ENCODE peak calls at places on chromosomes 6 and 20, in ten cellular contexts. One of them, this sample, is unnamed.

GRCh38 chr6:101013612-101014195 is 132.6 kb upstream of the ASCC3 start:
- DNase-seq in heart left ventricle: no peak
- DNase-seq in transverse colon: no peak
- DNase-seq in ascending aorta: no peak
- DNase-seq in endodermal cell: no peak
- DNase-seq in HepG2: no peak
- DNase-seq in PC-9: no peak
- DNase-seq in thyroid gland: no peak
- DNase-seq in CD8-positive, alpha-beta T cell: no peak
- DNase-seq in Peyer's patch: no peak
- DNase-seq in this sample: no peak

GRCh38 chr6:82006027-82006738 is 241.4 kb downstream of the IBTK start:
- DNase-seq in PC-9: no peak
- DNase-seq in transverse colon: peak; percentile 9
- DNase-seq in thyroid gland: peak; percentile 16
- DNase-seq in CD8-positive, alpha-beta T cell: no peak
- DNase-seq in ascending aorta: no peak
- DNase-seq in endodermal cell: peak; percentile 61
- DNase-seq in Peyer's patch: no peak
- DNase-seq in HepG2: peak; percentile 57
- DNase-seq in heart left ventricle: no peak
- DNase-seq in this sample: no peak

GRCh38 chr6:90362273-90362672 is 65.6 kb upstream of the BACH2 start:
- DNase-seq in Peyer's patch: no peak
- DNase-seq in ascending aorta: no peak
- DNase-seq in thyroid gland: no peak
- DNase-seq in transverse colon: no peak
- DNase-seq in PC-9: no peak
- DNase-seq in CD8-positive, alpha-beta T cell: no peak
- DNase-seq in endodermal cell: no peak
- DNase-seq in heart left ventricle: no peak
- DNase-seq in HepG2: no peak
- DNase-seq in this sample: no peak

GRCh38 chr20:63496404-63497120 is 2.3 kb downstream of the EEF1A2 start:
- DNase-seq in Peyer's patch: no peak
- DNase-seq in PC-9: no peak
- DNase-seq in endodermal cell: no peak
- DNase-seq in thyroid gland: no peak
- DNase-seq in HepG2: no peak
- DNase-seq in CD8-positive, alpha-beta T cell: no peak
- DNase-seq in transverse colon: no peak
- DNase-seq in heart left ventricle: no peak
- DNase-seq in ascending aorta: no peak
- DNase-seq in this sample: peak; percentile 60

GRCh38 chr6:11614534-11615213 is 77.1 kb downstream of the TMEM170B start:
- DNase-seq in CD8-positive, alpha-beta T cell: no peak
- DNase-seq in ascending aorta: no peak
- DNase-seq in heart left ventricle: no peak
- DNase-seq in HepG2: no peak
- DNase-seq in PC-9: no peak
- DNase-seq in Peyer's patch: no peak
- DNase-seq in endodermal cell: no peak
- DNase-seq in transverse colon: no peak
- DNase-seq in thyroid gland: no peak
- DNase-seq in this sample: peak; percentile 71

GRCh38 chr20:17610566-17611289 is 40.9 kb downstream of the DSTN start:
- DNase-seq in thyroid gland: no peak
- DNase-seq in transverse colon: peak; percentile 74
- DNase-seq in ascending aorta: peak; percentile 70
- DNase-seq in heart left ventricle: no peak
- DNase-seq in PC-9: no peak
- DNase-seq in Peyer's patch: peak; percentile 69
- DNase-seq in HepG2: no peak
- DNase-seq in CD8-positive, alpha-beta T cell: peak; percentile 60
- DNase-seq in endodermal cell: peak; percentile 59
- DNase-seq in this sample: no peak

GRCh38 chr6:444653-445275 is 53.2 kb downstream of the IRF4 start:
- DNase-seq in ascending aorta: no peak
- DNase-seq in endodermal cell: no peak
- DNase-seq in CD8-positive, alpha-beta T cell: peak; percentile 48
- DNase-seq in HepG2: no peak
- DNase-seq in thyroid gland: no peak
- DNase-seq in Peyer's patch: no peak
- DNase-seq in transverse colon: no peak
- DNase-seq in heart left ventricle: no peak
- DNase-seq in PC-9: no peak
- DNase-seq in this sample: no peak

GRCh38 chr20:40361916-40362315 is 327.1 kb downstream of the MAFB start:
- DNase-seq in HepG2: no peak
- DNase-seq in endodermal cell: no peak
- DNase-seq in PC-9: no peak
- DNase-seq in Peyer's patch: no peak
- DNase-seq in thyroid gland: no peak
- DNase-seq in heart left ventricle: no peak
- DNase-seq in CD8-positive, alpha-beta T cell: no peak
- DNase-seq in transverse colon: no peak
- DNase-seq in ascending aorta: no peak
- DNase-seq in this sample: no peak

GRCh38 chr6:97195117-97195516 is 87.9 kb downstream of the MMS22L start:
- DNase-seq in transverse colon: no peak
- DNase-seq in thyroid gland: peak; percentile 73
- DNase-seq in endodermal cell: no peak
- DNase-seq in HepG2: no peak
- DNase-seq in CD8-positive, alpha-beta T cell: no peak
- DNase-seq in ascending aorta: no peak
- DNase-seq in Peyer's patch: no peak
- DNase-seq in PC-9: no peak
- DNase-seq in heart left ventricle: no peak
- DNase-seq in this sample: no peak

GRCh38 chr6:155396605-155397004 is 59.0 kb downstream of the NOX3 start:
- DNase-seq in HepG2: peak; percentile 43
- DNase-seq in transverse colon: no peak
- DNase-seq in endodermal cell: no peak
- DNase-seq in Peyer's patch: no peak
- DNase-seq in thyroid gland: no peak
- DNase-seq in ascending aorta: no peak
- DNase-seq in heart left ventricle: no peak
- DNase-seq in CD8-positive, alpha-beta T cell: no peak
- DNase-seq in PC-9: no peak
- DNase-seq in this sample: no peak

GRCh38 chr6:85363870-85364269 is 86.0 kb upstream of the NT5E start:
- DNase-seq in ascending aorta: no peak
- DNase-seq in HepG2: no peak
- DNase-seq in Peyer's patch: no peak
- DNase-seq in transverse colon: no peak
- DNase-seq in PC-9: no peak
- DNase-seq in CD8-positive, alpha-beta T cell: no peak
- DNase-seq in heart left ventricle: no peak
- DNase-seq in thyroid gland: no peak
- DNase-seq in endodermal cell: no peak
- DNase-seq in this sample: no peak

GRCh38 chr6:42423244-42423643 is 28.5 kb downstream of the TRERF1 start:
- DNase-seq in PC-9: no peak
- DNase-seq in thyroid gland: no peak
- DNase-seq in HepG2: no peak
- DNase-seq in heart left ventricle: no peak
- DNase-seq in CD8-positive, alpha-beta T cell: no peak
- DNase-seq in ascending aorta: peak; percentile 11
- DNase-seq in transverse colon: no peak
- DNase-seq in endodermal cell: no peak
- DNase-seq in Peyer's patch: no peak
- DNase-seq in this sample: no peak

GRCh38 chr6:100504786-100505737 is 40.3 kb upstream of the SIM1 start:
- DNase-seq in CD8-positive, alpha-beta T cell: no peak
- DNase-seq in thyroid gland: no peak
- DNase-seq in transverse colon: no peak
- DNase-seq in ascending aorta: peak; percentile 68
- DNase-seq in endodermal cell: peak; percentile 55
- DNase-seq in Peyer's patch: no peak
- DNase-seq in heart left ventricle: no peak
- DNase-seq in HepG2: no peak
- DNase-seq in PC-9: no peak
- DNase-seq in this sample: peak; percentile 87

DNA sequence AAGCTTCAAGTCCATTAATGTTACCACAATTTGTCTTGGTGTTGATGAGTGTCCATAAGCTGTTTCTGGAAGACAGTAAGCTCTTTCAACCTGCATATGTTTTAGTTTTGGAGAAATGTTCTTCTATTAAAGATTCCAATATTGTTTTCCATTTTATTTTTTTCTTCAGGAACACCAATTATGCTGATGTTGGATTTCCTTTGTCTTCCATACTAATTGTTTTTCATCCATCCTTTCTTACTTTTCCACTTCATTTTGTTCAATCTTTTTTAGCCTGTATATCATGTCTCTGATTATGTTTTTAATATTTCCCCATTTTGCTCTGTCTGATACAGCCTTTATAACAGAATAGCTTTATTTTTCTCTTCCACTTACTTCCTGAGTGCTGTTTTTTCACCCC is 21.9 kb downstream of the SLC13A3 start:
- DNase-seq in transverse colon: no peak
- DNase-seq in thyroid gland: no peak
- DNase-seq in ascending aorta: no peak
- DNase-seq in CD8-positive, alpha-beta T cell: no peak
- DNase-seq in PC-9: no peak
- DNase-seq in HepG2: no peak
- DNase-seq in heart left ventricle: no peak
- DNase-seq in Peyer's patch: no peak
- DNase-seq in endodermal cell: no peak
- DNase-seq in this sample: no peak
- H3K27ac ChIP-seq in transverse colon: no peak overlapping the region
- H3K27ac ChIP-seq in thyroid gland: no peak overlapping the region
- H3K27ac ChIP-seq in ascending aorta: no peak overlapping the region
- H3K27ac ChIP-seq in CD8-positive, alpha-beta T cell: no peak overlapping the region
- H3K27ac ChIP-seq in PC-9: no peak overlapping the region
- H3K27ac ChIP-seq in HepG2: no peak overlapping the region
- H3K27ac ChIP-seq in heart left ventricle: no peak overlapping the region
- H3K27ac ChIP-seq in Peyer's patch: no peak overlapping the region
- H3K27ac ChIP-seq in endodermal cell: no peak overlapping the region
- H3K27ac ChIP-seq in this sample: no peak overlapping the region

DNA sequence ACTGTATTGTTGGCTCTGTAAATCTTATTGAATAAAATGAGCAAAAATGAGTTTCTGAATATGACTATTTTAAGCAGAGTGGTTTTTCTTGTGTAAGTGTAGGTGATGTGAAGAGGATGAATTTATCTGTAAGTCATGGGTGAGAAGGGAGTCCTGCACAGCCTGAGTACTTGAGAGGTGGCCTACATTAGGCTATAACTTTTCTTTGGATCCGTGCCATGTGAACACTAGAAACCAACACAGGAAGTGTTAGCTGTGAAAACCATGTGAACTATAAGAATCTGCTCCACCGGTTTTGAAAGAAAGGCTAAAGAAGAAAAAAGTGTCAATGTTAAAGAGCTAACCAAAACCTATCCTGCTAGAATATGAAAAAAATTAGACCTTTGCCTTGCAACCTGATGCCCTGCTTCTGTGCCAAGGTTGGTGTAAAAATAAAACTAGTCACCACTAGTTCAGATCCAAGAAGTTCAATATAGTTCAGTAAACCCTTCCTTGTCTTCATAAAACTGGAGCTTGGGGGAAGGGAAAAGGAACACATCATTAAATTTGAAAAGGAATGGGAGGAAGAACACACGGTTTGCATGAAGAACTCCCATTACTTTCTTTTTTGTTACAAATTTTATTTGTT is 21.3 kb downstream of the PLCB1 start:
- DNase-seq in thyroid gland: no peak
- DNase-seq in HepG2: no peak
- DNase-seq in PC-9: no peak
- DNase-seq in Peyer's patch: no peak
- DNase-seq in transverse colon: no peak
- DNase-seq in CD8-positive, alpha-beta T cell: no peak
- DNase-seq in heart left ventricle: no peak
- DNase-seq in ascending aorta: no peak
- DNase-seq in endodermal cell: no peak
- DNase-seq in this sample: no peak
- H3K4me1 ChIP-seq in thyroid gland: no peaks in the 10 kb centered on the region
- H3K4me1 ChIP-seq in HepG2: peaks cover 50% of the 10 kb centered on the region
- H3K4me1 ChIP-seq in PC-9: no peaks in the 10 kb centered on the region
- H3K4me1 ChIP-seq in Peyer's patch: no peaks in the 10 kb centered on the region
- H3K4me1 ChIP-seq in transverse colon: peaks cover 22% of the 10 kb centered on the region
- H3K4me1 ChIP-seq in CD8-positive, alpha-beta T cell: peaks cover 52% of the 10 kb centered on the region
- H3K4me1 ChIP-seq in heart left ventricle: peaks cover 32% of the 10 kb centered on the region
- H3K4me1 ChIP-seq in ascending aorta: peaks cover 9% of the 10 kb centered on the region
- H3K4me1 ChIP-seq in endodermal cell: no peaks in the 10 kb centered on the region
- H3K4me1 ChIP-seq in this sample: no peaks in the 10 kb centered on the region

DNA sequence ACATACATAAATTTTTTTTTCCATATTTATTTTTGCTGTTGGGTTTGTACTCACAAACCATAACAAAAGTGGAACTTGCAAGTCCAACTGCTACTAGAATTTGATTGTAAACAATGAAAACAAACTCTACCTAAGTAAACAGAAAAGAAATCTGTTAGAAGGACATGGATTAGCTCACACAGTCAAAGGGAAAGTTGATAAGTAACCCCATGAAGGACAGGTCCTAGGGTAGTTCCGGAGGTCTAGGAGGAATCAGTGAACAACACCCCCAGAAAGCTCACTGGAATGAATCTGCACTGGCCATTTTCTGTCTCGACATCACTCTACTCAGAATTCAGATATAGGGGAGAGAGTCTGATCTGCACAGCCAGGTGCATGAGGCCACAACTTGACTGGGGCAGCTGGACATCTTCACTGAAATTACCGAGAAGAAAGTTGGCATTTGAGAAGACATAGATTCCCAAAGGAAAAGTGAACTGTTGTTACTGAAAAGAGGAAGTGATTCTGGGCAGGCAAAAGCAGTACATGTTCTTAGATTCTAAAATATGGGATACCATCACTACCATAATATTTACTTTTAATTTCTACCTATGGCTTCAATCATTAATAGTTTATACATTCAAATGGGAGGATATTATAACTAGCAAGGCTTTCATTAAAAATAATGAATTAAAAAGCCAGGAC is 76.4 kb downstream of the HMGN3 start:
- DNase-seq in Peyer's patch: no peak
- DNase-seq in heart left ventricle: no peak
- DNase-seq in ascending aorta: no peak
- DNase-seq in thyroid gland: no peak
- DNase-seq in endodermal cell: no peak
- DNase-seq in CD8-positive, alpha-beta T cell: no peak
- DNase-seq in HepG2: peak; percentile 63
- DNase-seq in transverse colon: no peak
- DNase-seq in PC-9: no peak
- DNase-seq in this sample: no peak
- H3K36me3 ChIP-seq in Peyer's patch: no peaks in the 10 kb centered on the region
- H3K36me3 ChIP-seq in heart left ventricle: no peaks in the 10 kb centered on the region
- H3K36me3 ChIP-seq in ascending aorta: no peaks in the 10 kb centered on the region
- H3K36me3 ChIP-seq in thyroid gland: no peaks in the 10 kb centered on the region
- H3K36me3 ChIP-seq in endodermal cell: no peaks in the 10 kb centered on the region
- H3K36me3 ChIP-seq in CD8-positive, alpha-beta T cell: no peaks in the 10 kb centered on the region
- H3K36me3 ChIP-seq in HepG2: no peaks in the 10 kb centered on the region
- H3K36me3 ChIP-seq in transverse colon: no peaks in the 10 kb centered on the region
- H3K36me3 ChIP-seq in PC-9: no peaks in the 10 kb centered on the region
- H3K36me3 ChIP-seq in this sample: no peaks in the 10 kb centered on the region

DNA sequence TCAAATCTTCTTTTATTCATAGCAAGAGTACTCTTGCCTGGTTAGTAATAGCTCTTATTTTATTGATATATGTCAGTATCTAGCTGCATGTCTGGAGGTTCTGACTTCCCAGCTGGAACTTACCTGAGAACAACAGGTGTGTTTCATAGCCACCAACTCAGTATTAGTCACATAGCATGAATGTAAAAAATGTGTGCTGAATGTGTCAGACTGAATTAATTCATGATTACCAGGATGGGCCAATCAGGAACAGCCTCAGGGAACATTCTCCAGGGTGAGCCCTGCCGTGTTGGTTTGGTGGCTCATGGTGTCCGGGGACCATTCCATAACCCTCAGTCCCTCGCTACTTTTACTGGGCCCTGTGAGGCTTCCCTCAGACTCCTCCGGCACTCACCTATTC is 99.7 kb downstream of the TULP4 start:
- DNase-seq in heart left ventricle: no peak
- DNase-seq in endodermal cell: no peak
- DNase-seq in CD8-positive, alpha-beta T cell: no peak
- DNase-seq in ascending aorta: no peak
- DNase-seq in HepG2: no peak
- DNase-seq in thyroid gland: no peak
- DNase-seq in transverse colon: no peak
- DNase-seq in PC-9: peak; percentile 94
- DNase-seq in Peyer's patch: no peak
- DNase-seq in this sample: no peak
- H3K27ac ChIP-seq in heart left ventricle: no peak overlapping the region
- H3K27ac ChIP-seq in endodermal cell: no peak overlapping the region
- H3K27ac ChIP-seq in CD8-positive, alpha-beta T cell: no peak overlapping the region
- H3K27ac ChIP-seq in ascending aorta: no peak overlapping the region
- H3K27ac ChIP-seq in HepG2: no peak overlapping the region
- H3K27ac ChIP-seq in thyroid gland: no peak overlapping the region
- H3K27ac ChIP-seq in transverse colon: no peak overlapping the region
- H3K27ac ChIP-seq in PC-9: peak overlapping the region; percentile 55
- H3K27ac ChIP-seq in Peyer's patch: peak overlapping the region; percentile 2
- H3K27ac ChIP-seq in this sample: no peak overlapping the region